ENCODE peak calls at places on chromosomes 6 and 20, in six cellular contexts. V is mucosa of descending colon, Y is psoas muscle, J is lower lobe of right lung, B is Peyer's patch, P is endothelial cell of umbilical vein. T is an unnamed sample. For H3K36me3, the result is how much of the 10 kb centered on the place peaks cover.

GRCh38 chr6:80608881-80609280 is 502.4 kb downstream of the BCKDHB start:
- DNase-seq in V (no peak), Y (no peak), J (no peak), B (no peak), P (no peak), T (no peak)

GRCh38 chr6:113558966-113559365 is 298.2 kb upstream of the MARCKS start:
- DNase-seq in V (no peak), Y (no peak), J (no peak), B (no peak), P (peak), T (no peak)

GRCh38 chr20:8152183-8152582 is 20.1 kb downstream of the PLCB1 start:
- DNase-seq in V (no peak), Y (no peak), J (no peak), B (no peak), P (peak), T (no peak)

GRCh38 chr6:157267109-157267611 is 56.2 kb downstream of the TMEM242 start:
- DNase-seq in V (no peak), Y (no peak), J (no peak), B (peak), P (no peak), T (no peak)

GRCh38 chr20:1390552-1391403 is 2.1 kb downstream of the FKBP1A start:
- DNase-seq in V (no peak), Y (no peak), J (no peak), B (no peak), P (peak), T (no peak)

GRCh38 chr6:147787407-147787806 is 278.9 kb downstream of the SAMD5 start:
- DNase-seq in V (no peak), Y (no peak), J (no peak), B (no peak), P (no peak), T (no peak)

GRCh38 chr6:13467216-13467600 is 20.2 kb downstream of the GFOD1 start:
- DNase-seq in V (no peak), Y (no peak), J (no peak), B (no peak), P (no peak), T (no peak)

GRCh38 chr6:14709066-14709670 is 536.7 kb upstream of the JARID2 start:
- DNase-seq in V (no peak), Y (no peak), J (no peak), B (no peak), P (no peak), T (no peak)

GRCh38 chr20:29878777-29879442 is 1378.6 kb upstream of the DEFB115 start:
- DNase-seq in V (peak), Y (no peak), J (peak), B (no peak), P (no peak), T (no peak)

GRCh38 chr6:46932526-46932925 is 10.8 kb upstream of the ADGRF5 start:
- DNase-seq in V (no peak), Y (no peak), J (no peak), B (no peak), P (no peak), T (no peak)

GRCh38 chr6:158648682-158649131 is 1.1 kb upstream of the SYTL3 start:
- DNase-seq in V (no peak), Y (no peak), J (no peak), B (no peak), P (no peak), T (peak)

GRCh38 chr20:62273421-62273820 is 29.4 kb upstream of the ADRM1 start:
- DNase-seq in V (no peak), Y (no peak), J (no peak), B (no peak), P (no peak), T (no peak)

GRCh38 chr6:46637145-46637544 is 15.5 kb downstream of the CYP39A1 start:
- DNase-seq in V (no peak), Y (no peak), J (no peak), B (no peak), P (no peak), T (no peak)

GRCh38 chr20:61569836-61570235 is 317.8 kb downstream of the CDH4 start:
- DNase-seq in V (no peak), Y (no peak), J (no peak), B (no peak), P (no peak), T (no peak)

GRCh38 chr20:62641749-62642665 is at the start of gene SLCO4A1:
- DNase-seq in V (peak), Y (peak), J (peak), B (peak), P (peak), T (peak)

GRCh38 chr20:49964964-49965780 is 17.6 kb upstream of the SNAI1 start:
- DNase-seq in V (no peak), Y (no peak), J (no peak), B (no peak), P (peak), T (no peak)
- TF ChIP-seq CTCF in V (peak), Y (peak), J (peak), B (peak), P (peak), T (peak)

GRCh38 chr6:90521955-90522354 is 64.9 kb downstream of the MAP3K7 start:
- DNase-seq in V (no peak), Y (no peak), J (no peak), B (no peak), P (no peak), T (no peak)
- H3K4me3 ChIP-seq in V (no peak), Y (no peak), J (no peak), B (no peak), P (no peak), T (no peak)

DNA sequence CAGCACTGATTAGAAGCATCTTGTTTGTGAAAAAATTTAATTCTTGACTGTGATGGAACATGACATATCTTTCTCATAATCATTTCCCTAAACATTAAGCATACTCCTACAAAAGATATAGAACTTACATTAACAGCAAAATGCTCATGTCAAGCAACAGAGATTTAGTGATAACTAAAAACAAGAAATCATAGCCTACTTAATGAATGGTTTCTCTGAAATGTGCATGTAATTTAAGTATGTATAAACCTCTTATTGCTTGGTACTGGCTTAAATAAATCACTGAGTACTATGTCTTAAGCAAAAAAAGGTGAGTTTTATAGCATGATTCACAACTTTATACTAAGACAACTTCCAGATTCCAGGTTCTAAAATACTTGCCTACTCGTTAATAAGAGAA is 9.3 kb downstream of the ROMO1 start:
- DNase-seq in V (no peak), Y (no peak), J (no peak), B (no peak), P (no peak), T (no peak)
- H3K36me3 ChIP-seq in V (under half), Y (half or more), J (half or more), B (under half), P (under half), T (under half)

DNA sequence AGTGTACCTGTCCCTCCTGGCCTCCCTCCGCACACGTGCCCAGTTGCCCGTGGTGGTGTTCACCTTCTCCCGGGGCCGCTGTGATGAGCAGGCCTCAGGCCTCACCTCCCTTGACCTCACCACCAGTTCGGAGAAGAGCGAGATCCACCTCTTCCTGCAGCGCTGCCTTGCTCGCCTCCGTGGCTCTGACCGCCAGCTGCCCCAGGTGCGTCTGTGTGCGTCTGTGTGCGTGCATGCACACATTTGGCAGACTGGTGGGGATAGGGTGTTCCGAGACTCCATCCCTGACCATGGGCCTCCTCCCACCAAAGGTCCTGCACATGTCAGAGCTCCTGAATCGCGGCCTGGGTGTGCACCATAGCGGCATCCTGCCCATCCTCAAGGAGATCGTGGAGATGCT is 4.9 kb downstream of the SKIC2 start:
- DNase-seq in V (peak), Y (no peak), J (no peak), B (no peak), P (no peak), T (no peak)
- TF ChIP-seq CTCF in V (no peak), Y (no peak), J (no peak), B (no peak), P (no peak), T (no peak)

GRCh38 chr6:43428112-43428570 is 800 bp downstream of the ABCC10 start:
- DNase-seq in V (no peak), Y (no peak), J (no peak), B (no peak), P (no peak), T (no peak)

GRCh38 chr6:43428874-43429273 is 1.5 kb downstream of the ABCC10 start:
- DNase-seq in V (no peak), Y (no peak), J (no peak), B (no peak), P (no peak), T (no peak)

GRCh38 chr6:43432009-43432945 is 4.9 kb downstream of the ABCC10 start:
- DNase-seq in V (no peak), Y (no peak), J (no peak), B (no peak), P (no peak), T (no peak)

GRCh38 chr6:43426928-43427405 is 374 bp upstream of the ABCC10 start:
- DNase-seq in V (no peak), Y (no peak), J (no peak), B (no peak), P (no peak), T (no peak)

GRCh38 chr6:43427406-43428111 is at the start of gene ABCC10:
- DNase-seq in V (peak), Y (peak), J (peak), B (peak), P (peak), T (peak)
- H3K4me3 ChIP-seq in V (peak), Y (peak), J (peak), B (peak), P (peak), T (peak)

GRCh38 chr6:37479266-37479854 is 20.3 kb downstream of the CCDC167 start:
- DNase-seq in V (no peak), Y (no peak), J (no peak), B (no peak), P (no peak), T (no peak)
- H3K36me3 ChIP-seq in V (under half), Y (half or more), J (half or more), B (under half), P (under half), T (half or more)

GRCh38 chr6:34189806-34190503 is 44.1 kb upstream of the GRM4 start:
- DNase-seq in V (no peak), Y (no peak), J (peak), B (no peak), P (no peak), T (no peak)

GRCh38 chr6:34196116-34196832 is 40.4 kb upstream of the HMGA1 start:
- DNase-seq in V (peak), Y (peak), J (peak), B (peak), P (peak), T (peak)

GRCh38 chr6:34195726-34196115 is 41.0 kb upstream of the HMGA1 start:
- DNase-seq in V (no peak), Y (peak), J (peak), B (no peak), P (no peak), T (no peak)

GRCh38 chr6:34194770-34195169 is 41.9 kb upstream of the HMGA1 start:
- DNase-seq in V (no peak), Y (no peak), J (no peak), B (no peak), P (no peak), T (no peak)

GRCh38 chr6:34190504-34191122 is 44.7 kb upstream of the GRM4 start:
- DNase-seq in V (no peak), Y (no peak), J (no peak), B (no peak), P (no peak), T (no peak)
- TF ChIP-seq CTCF in V (no peak), Y (no peak), J (no peak), B (no peak), P (no peak), T (no peak)

DNA sequence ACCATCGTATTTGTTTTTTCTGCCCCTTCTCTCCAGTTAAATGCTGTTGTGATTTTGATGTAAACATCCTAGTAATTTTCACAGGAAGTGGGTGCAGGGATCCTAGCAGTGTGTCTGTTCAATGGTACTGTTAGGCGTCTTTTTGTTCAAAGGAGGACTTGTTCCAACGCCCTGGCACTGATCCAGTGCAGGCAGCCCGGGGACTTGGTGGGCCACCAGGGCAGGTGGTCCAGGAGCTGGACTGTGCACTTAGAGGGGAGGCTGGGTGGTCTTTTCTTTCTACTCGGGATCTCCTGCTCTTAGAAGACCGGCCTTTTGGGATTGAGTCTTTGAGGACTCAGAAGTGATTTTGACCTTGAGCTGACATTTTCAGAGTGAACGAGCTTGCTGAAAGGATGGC is 41.1 kb upstream of the NKX2-2 start:
- DNase-seq in V (no peak), Y (no peak), J (no peak), B (no peak), P (no peak), T (no peak)
- H3K4me3 ChIP-seq in V (no peak), Y (no peak), J (no peak), B (no peak), P (no peak), T (no peak)

T was measured in GM06990.